ENCODE peak calls at places on chromosomes 13 and 19, in seven cellular contexts. P is islet precursor cell; H is RWPE2; I is nephron progenitor cell; U is activated CD4-positive, alpha-beta T cell treated with anti-CD3 and anti-CD28 coated beads, Interleukin-2, amount 50 U/mL, for 1 hour; R is COLO829; J is esophagus squamous epithelium. M is an unnamed sample.

GRCh38 chr13:114166381-114167131 is 12.5 kb upstream of the CFAP97D2 start:
- DNase-seq in U (no peak), H (peak), R (no peak), P (no peak), I (no peak), J (no peak), M (no peak)

GRCh38 chr19:17605761-17606745 is 50.6 kb downstream of the COLGALT1 start:
- DNase-seq in J (peak), P (peak), R (peak), I (peak), U (peak), H (peak), M (peak)

GRCh38 chr19:52669586-52669985 is 31.4 kb upstream of the ZNF83 start:
- DNase-seq in P (no peak), I (no peak), U (no peak), H (no peak), R (no peak), J (no peak), M (no peak)

GRCh38 chr19:5024282-5024681 is 55.4 kb downstream of the KDM4B start:
- DNase-seq in H (no peak), P (no peak), J (no peak), I (no peak), U (no peak), R (no peak), M (no peak)

GRCh38 chr19:8001651-8001994 is 3.8 kb downstream of the ELAVL1 start:
- DNase-seq in H (no peak), R (no peak), P (no peak), J (no peak), I (no peak), U (peak), M (no peak)

GRCh38 chr13:93740334-93740733 is 513.7 kb downstream of the GPC6 start:
- DNase-seq in R (no peak), H (no peak), U (no peak), P (no peak), J (no peak), I (no peak), M (no peak)

GRCh38 chr13:97953376-97953970 is at the start of gene IPO5:
- DNase-seq in I (peak), R (no peak), J (no peak), H (no peak), U (no peak), P (no peak), M (no peak)

GRCh38 chr19:13149628-13150186 is 468 bp downstream of the STX10 start:
- DNase-seq in J (no peak), H (no peak), I (peak), U (peak), R (no peak), P (peak), M (peak)

GRCh38 chr13:44068169-44068568 is 188.5 kb downstream of the LACC1 start:
- DNase-seq in R (no peak), H (no peak), J (no peak), U (no peak), P (peak), I (no peak), M (no peak)

GRCh38 chr13:31431722-31432137 is 232.0 kb downstream of the B3GLCT start:
- DNase-seq in P (peak), J (no peak), H (no peak), U (peak), R (peak), I (peak), M (peak)

GRCh38 chr19:34479396-34479795 is 2.2 kb upstream of the WTIP start:
- DNase-seq in U (no peak), P (no peak), R (no peak), I (no peak), J (no peak), H (no peak), M (no peak)

GRCh38 chr13:76927955-76928354 is 20.4 kb upstream of the ACOD1 start:
- DNase-seq in I (no peak), P (no peak), R (no peak), J (no peak), U (no peak), H (no peak), M (no peak)

GRCh38 chr19:3289971-3290569 is 65.6 kb downstream of the CELF5 start:
- DNase-seq in I (no peak), U (no peak), J (no peak), R (no peak), P (no peak), H (no peak), M (no peak)

GRCh38 chr13:111845621-111846351 is 221.2 kb upstream of the SOX1 start:
- DNase-seq in H (no peak), U (no peak), R (no peak), J (no peak), P (peak), I (no peak), M (no peak)

GRCh38 chr13:33186851-33187250 is 98.7 kb downstream of the STARD13 start:
- DNase-seq in I (no peak), J (no peak), P (peak), U (no peak), H (no peak), R (peak), M (no peak)

GRCh38 chr19:50046649-50047503 is 21.1 kb downstream of the ZNF473 start:
- DNase-seq in H (no peak), P (no peak), U (peak), R (peak), J (no peak), I (peak), M (peak)

GRCh38 chr19:3055741-3056453 is 6.4 kb downstream of the TLE5 start:
- DNase-seq in R (no peak), P (peak), H (peak), U (no peak), I (no peak), J (no peak), M (peak)

GRCh38 chr19:45640849-45641273 is 1.7 kb upstream of the EML2 start:
- DNase-seq in I (peak), U (peak), R (no peak), P (peak), H (no peak), J (no peak), M (peak)

GRCh38 chr19:35291259-35291658 is 702 bp upstream of the MAG start:
- DNase-seq in H (no peak), R (no peak), U (no peak), J (no peak), P (no peak), I (no peak), M (no peak)

GRCh38 chr13:39530996-39531395 is 72.0 kb downstream of the LHFPL6 start:
- DNase-seq in J (no peak), H (no peak), R (no peak), P (no peak), U (no peak), I (no peak), M (no peak)

GRCh38 chr13:78625384-78625783 is 22.0 kb upstream of the POU4F1 start:
- DNase-seq in R (no peak), H (no peak), U (no peak), P (no peak), J (no peak), I (no peak), M (no peak)

GRCh38 chr19:18290250-18291018 is 9.0 kb upstream of the JUND start:
- DNase-seq in J (no peak), R (no peak), P (peak), U (peak), I (no peak), H (no peak), M (no peak)

GRCh38 chr19:48169974-48170803 is at the start of the genes LIG1 and ZSWIM9:
- DNase-seq in H (peak), U (peak), P (peak), I (peak), J (peak), R (peak), M (peak)

GRCh38 chr19:2309734-2310362 is 1.9 kb upstream of the LINGO3 start:
- DNase-seq in J (no peak), U (no peak), R (no peak), H (no peak), P (no peak), I (no peak), M (no peak)

GRCh38 chr19:37251308-37252229 is 33.6 kb downstream of the ZNF383 start:
- DNase-seq in H (peak), R (peak), U (peak), I (no peak), P (no peak), J (no peak), M (peak)

GRCh38 chr13:30895773-30896172 is 10.3 kb upstream of the MEDAG start:
- DNase-seq in U (no peak), P (peak), R (no peak), H (no peak), J (no peak), I (no peak), M (no peak)

GRCh38 chr13:42892760-42893159 is 99.3 kb downstream of the EPSTI1 start:
- DNase-seq in H (no peak), J (no peak), U (no peak), R (no peak), I (no peak), P (no peak), M (no peak)

GRCh38 chr13:97136418-97136817 is 85.7 kb upstream of the MBNL2 start:
- DNase-seq in J (no peak), H (no peak), U (no peak), R (peak), I (no peak), P (no peak), M (no peak)

GRCh38 chr13:110991991-110992508 is 77.2 kb upstream of the ANKRD10 start:
- DNase-seq in J (no peak), I (no peak), U (no peak), R (no peak), P (no peak), H (no peak), M (no peak)

GRCh38 chr13:54758795-54759194 is 1730.2 kb downstream of the OLFM4 start:
- DNase-seq in I (no peak), U (no peak), J (no peak), P (no peak), H (no peak), R (no peak), M (no peak)

GRCh38 chr19:44747739-44748425 is 626 bp upstream of the BCL3 start:
- DNase-seq in I (no peak), R (peak), P (peak), J (no peak), U (peak), H (peak), M (peak)

GRCh38 chr19:33440682-33441081 is 67.2 kb downstream of the CEBPG start:
- DNase-seq in H (peak), P (no peak), I (no peak), J (no peak), U (no peak), R (no peak), M (no peak)

GRCh38 chr13:86725105-86725504 is 925.9 kb upstream of the SLITRK6 start:
- DNase-seq in R (no peak), J (no peak), I (peak), U (no peak), H (no peak), P (peak), M (no peak)

GRCh38 chr19:46016426-46017094 is 6.3 kb downstream of the PGLYRP1 start:
- DNase-seq in P (peak), H (no peak), R (peak), U (peak), I (peak), J (no peak), M (peak)

GRCh38 chr13:38530492-38530891 is 156.4 kb upstream of the FREM2 start:
- DNase-seq in R (peak), J (no peak), I (no peak), U (no peak), H (no peak), P (no peak), M (no peak)

GRCh38 chr19:4732680-4733114 is 9.1 kb upstream of the DPP9 start:
- DNase-seq in J (no peak), I (peak), H (no peak), R (peak), U (peak), P (peak), M (no peak)

M was measured in ureter.